ENCODE peak calls at places on chromosomes 11 and 22, in six cellular contexts. W is HepG2, N is A549, Z is K562, M is GM12878, V is upper lobe of left lung. K is an unnamed sample.

GRCh38 chr22:33582822-33583400 is 337.4 kb downstream of the LARGE1 start:
- ATAC-seq in W (no peak), N (no peak), Z (no peak), M (no peak), V (no peak), K (no peak)

GRCh38 chr11:5564259-5565019 is 16.1 kb upstream of the OR52H1 start:
- ATAC-seq in W (no peak), N (no peak), Z (peak; percentile 84), M (no peak), V (no peak), K (no peak)

GRCh38 chr22:20552913-20553401 is 45.5 kb downstream of the MED15 start:
- ATAC-seq in W (peak; percentile 83), N (no peak), Z (no peak), M (no peak), V (peak; percentile 36), K (peak; percentile 26)

GRCh38 chr11:8070417-8071101 is 10.5 kb upstream of the TUB start:
- ATAC-seq in W (peak; percentile 60), N (peak; percentile 82), Z (peak; percentile 72), M (peak; percentile 85), V (no peak), K (no peak)

GRCh38 chr11:102005306-102005705 is 41.9 kb upstream of the CFAP300 start:
- ATAC-seq in W (no peak), N (no peak), Z (no peak), M (no peak), V (no peak), K (no peak)

GRCh38 chr11:130894322-130895025 is 21.8 kb downstream of the SNX19 start:
- ATAC-seq in W (peak; percentile 98), N (peak; percentile 89), Z (peak; percentile 100), M (peak; percentile 99), V (no peak), K (no peak)

GRCh38 chr11:31355131-31355530 is 14.4 kb downstream of the DCDC1 start:
- ATAC-seq in W (no peak), N (no peak), Z (no peak), M (no peak), V (no peak), K (peak; percentile 36)

GRCh38 chr11:132770802-132771545 is 761.3 kb downstream of the OPCML start:
- ATAC-seq in W (no peak), N (no peak), Z (no peak), M (no peak), V (no peak), K (peak; percentile 36)

GRCh38 chr11:68889948-68890446 is 13.6 kb downstream of the MRPL21 start:
- ATAC-seq in W (peak; percentile 66), N (peak; percentile 93), Z (peak; percentile 87), M (no peak), V (peak; percentile 52), K (peak; percentile 65)

GRCh38 chr11:14643697-14644395 is at the start of gene PDE3B:
- ATAC-seq in W (peak; percentile 91), N (peak; percentile 90), Z (peak; percentile 82), M (peak; percentile 77), V (peak; percentile 85), K (peak; percentile 90)

GRCh38 chr11:14645985-14646900 is 2.6 kb downstream of the PDE3B start:
- ATAC-seq in W (no peak), N (no peak), Z (peak; percentile 22), M (no peak), V (no peak), K (no peak)

GRCh38 chr11:14645247-14645912 is 1.8 kb downstream of the PDE3B start:
- ATAC-seq in W (no peak), N (no peak), Z (no peak), M (no peak), V (peak; percentile 31), K (no peak)

GRCh38 chr11:14642873-14643696 is 519 bp upstream of the PDE3B start:
- ATAC-seq in W (no peak), N (no peak), Z (peak; percentile 1), M (no peak), V (peak; percentile 13), K (no peak)

GRCh38 chr11:14644396-14645246 is 1.0 kb downstream of the PDE3B start:
- ATAC-seq in W (peak; percentile 74), N (peak; percentile 78), Z (peak; percentile 56), M (peak; percentile 66), V (peak; percentile 61), K (peak; percentile 23)
- H3K27ac ChIP-seq in W (peak overlapping the region; percentile 92), N (peak overlapping the region; percentile 79), Z (peak overlapping the region; percentile 92), M (no peak overlapping the region), V (peak overlapping the region; percentile 97), K (peak overlapping the region; percentile 92)

GRCh38 chr11:27215471-27216267 is 147.3 kb downstream of the CCDC34 start:
- ATAC-seq in W (peak; percentile 49), N (no peak), Z (no peak), M (no peak), V (peak; percentile 81), K (peak; percentile 30)

GRCh38 chr11:27211370-27212127 is 151.5 kb downstream of the CCDC34 start:
- ATAC-seq in W (no peak), N (no peak), Z (peak; percentile 46), M (no peak), V (no peak), K (no peak)

GRCh38 chr11:27214713-27215112 is 148.3 kb downstream of the CCDC34 start:
- ATAC-seq in W (no peak), N (no peak), Z (no peak), M (no peak), V (no peak), K (no peak)

GRCh38 chr11:27212248-27212780 is 150.7 kb downstream of the CCDC34 start:
- ATAC-seq in W (no peak), N (no peak), Z (no peak), M (peak; percentile 43), V (no peak), K (no peak)

GRCh38 chr11:27213232-27213660 is 149.8 kb downstream of the CCDC34 start:
- ATAC-seq in W (no peak), N (peak; percentile 11), Z (no peak), M (peak; percentile 67), V (no peak), K (no peak)
- TF ChIP-seq EP300 in W (no peak), N (no peak), Z (no peak), M (no peak), V (no peak), K (no peak)

GRCh38 chr11:45665933-45666647 is 668 bp upstream of the CHST1 start:
- ATAC-seq in W (no peak), N (peak; percentile 23), Z (no peak), M (no peak), V (no peak), K (peak; percentile 71)
- H3K27ac ChIP-seq in W (no peak overlapping the region), N (no peak overlapping the region), Z (no peak overlapping the region), M (no peak overlapping the region), V (peak overlapping the region; percentile 81), K (peak overlapping the region; percentile 76)

DNA sequence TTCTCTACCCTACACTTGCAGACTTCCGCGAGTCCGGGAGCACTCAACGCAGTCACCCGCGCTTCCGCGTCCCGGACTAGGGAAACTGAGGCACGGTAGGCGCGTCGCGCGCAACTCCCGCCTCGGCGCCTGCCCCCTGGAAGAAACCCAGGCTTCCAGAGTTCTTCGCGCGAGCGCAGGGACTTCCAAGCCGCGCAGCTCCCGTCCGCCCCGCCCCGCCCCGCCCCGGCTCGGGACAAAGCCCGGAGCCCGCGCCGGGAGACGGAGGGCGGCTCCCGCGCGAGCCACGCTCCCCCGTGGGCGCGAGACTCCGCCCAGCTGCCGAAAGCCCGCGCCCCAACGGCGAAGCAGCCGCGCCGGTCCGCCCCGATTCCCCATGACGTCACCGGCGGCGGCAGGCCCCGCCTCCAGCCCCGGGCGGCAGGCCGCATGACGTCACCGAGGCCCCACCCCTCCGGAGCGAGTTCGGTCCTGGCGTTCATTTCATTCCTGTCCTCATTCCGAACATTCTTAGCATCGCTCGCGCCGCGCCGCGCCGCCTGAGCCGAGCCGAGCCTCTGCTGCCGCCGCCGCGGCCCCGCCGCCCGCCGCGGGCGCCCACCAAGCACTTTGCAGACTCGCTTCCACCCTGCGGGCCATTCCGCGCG is at the start of gene TEAD1:
- ATAC-seq in W (peak; percentile 90), N (peak; percentile 89), Z (peak; percentile 95), M (peak; percentile 89), V (peak; percentile 95), K (peak; percentile 95)
- TF ChIP-seq EP300 in W (no peak), N (peak; percentile 22), Z (no peak), M (no peak), V (no peak), K (no peak)

GRCh38 chr11:94639901-94640721 is 72.9 kb downstream of the PIWIL4 start:
- ATAC-seq in W (no peak), N (no peak), Z (peak; percentile 87), M (no peak), V (no peak), K (no peak)

GRCh38 chr11:94636388-94636787 is 69.2 kb downstream of the PIWIL4 start:
- ATAC-seq in W (no peak), N (no peak), Z (peak; percentile 46), M (no peak), V (no peak), K (no peak)

GRCh38 chr11:94638278-94638901 is 71.2 kb downstream of the PIWIL4 start:
- ATAC-seq in W (no peak), N (no peak), Z (no peak), M (no peak), V (peak; percentile 40), K (no peak)

GRCh38 chr11:94641167-94641761 is 74.1 kb downstream of the PIWIL4 start:
- ATAC-seq in W (no peak), N (no peak), Z (no peak), M (no peak), V (no peak), K (no peak)

GRCh38 chr11:94638902-94639373 is 71.8 kb downstream of the PIWIL4 start:
- ATAC-seq in W (no peak), N (no peak), Z (peak; percentile 13), M (peak; percentile 40), V (peak; percentile 62), K (peak; percentile 73)
- H3K27ac ChIP-seq in W (no peak overlapping the region), N (no peak overlapping the region), Z (no peak overlapping the region), M (no peak overlapping the region), V (peak overlapping the region; percentile 77), K (peak overlapping the region; percentile 72)

DNA sequence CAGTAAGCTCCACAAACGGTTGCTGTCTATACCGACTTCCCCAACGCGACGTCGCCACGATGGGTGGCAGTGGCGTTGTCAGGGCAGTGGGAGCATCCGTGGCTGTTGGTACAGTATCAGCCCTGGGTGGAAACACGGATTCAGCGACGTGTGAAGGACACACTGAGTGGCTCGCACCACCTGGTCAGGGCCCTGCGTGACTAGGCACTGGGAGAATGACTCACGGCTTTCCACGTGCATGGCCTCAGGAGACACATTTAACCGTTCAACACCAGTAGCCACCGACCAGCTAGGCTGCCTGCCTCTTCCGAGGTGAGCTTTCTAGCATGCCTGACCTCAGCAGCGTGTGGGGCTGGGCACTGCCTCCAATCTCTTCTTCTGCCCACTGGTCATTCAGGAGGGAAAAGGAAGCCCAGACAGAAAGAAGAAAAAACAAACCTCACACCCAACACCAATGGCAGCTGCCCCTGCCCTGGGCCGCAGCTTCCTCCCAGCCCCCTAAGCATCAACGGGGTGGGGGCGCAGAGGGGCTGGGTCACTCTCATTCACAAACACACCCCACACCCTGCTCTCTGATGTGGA is 59.0 kb downstream of the MYH9 start:
- ATAC-seq in W (no peak), N (peak; percentile 9), Z (peak; percentile 33), M (peak; percentile 50), V (peak; percentile 0), K (peak; percentile 13)
- TF ChIP-seq EP300 in W (no peak), N (no peak), Z (no peak), M (peak; percentile 79), V (no peak), K (no peak)

K was measured in gastroesophageal sphincter.